ENCODE peak calls at places on chromosomes 4 and X, in nine cellular contexts. One of them, this sample, is unnamed.

GRCh38 chrX:153628129-153628528 is 18.9 kb upstream of the DUSP9 start:
- DNase-seq in GM12892: no peak
- DNase-seq in Kasumi-1: no peak
- DNase-seq in A172: no peak
- DNase-seq in myocyte: no peak
- DNase-seq in GM12865: no peak
- DNase-seq in SJCRH30: no peak
- DNase-seq in stimulated activated CD8-positive, alpha-beta memory T cell treated with anti-CD3 and anti-CD28 coated beads, Interleukin-7, amount 100 ng/mL, for 1 hour: no peak
- DNase-seq in AML-193: no peak
- DNase-seq in this sample: peak

GRCh38 chr4:47017494-47017893 is 13.9 kb upstream of the GABRB1 start:
- DNase-seq in GM12892: no peak
- DNase-seq in Kasumi-1: no peak
- DNase-seq in A172: peak
- DNase-seq in myocyte: no peak
- DNase-seq in GM12865: no peak
- DNase-seq in SJCRH30: no peak
- DNase-seq in stimulated activated CD8-positive, alpha-beta memory T cell treated with anti-CD3 and anti-CD28 coated beads, Interleukin-7, amount 100 ng/mL, for 1 hour: no peak
- DNase-seq in AML-193: no peak
- DNase-seq in this sample: no peak

GRCh38 chrX:623599-624323 is 6.8 kb upstream of the SHOX start:
- DNase-seq in GM12892: no peak
- DNase-seq in Kasumi-1: no peak
- DNase-seq in A172: no peak
- DNase-seq in myocyte: no peak
- DNase-seq in GM12865: no peak
- DNase-seq in SJCRH30: peak
- DNase-seq in stimulated activated CD8-positive, alpha-beta memory T cell treated with anti-CD3 and anti-CD28 coated beads, Interleukin-7, amount 100 ng/mL, for 1 hour: no peak
- DNase-seq in AML-193: no peak
- DNase-seq in this sample: no peak

GRCh38 chr4:8547912-8548730 is 32.1 kb upstream of the GPR78 start:
- DNase-seq in GM12892: peak
- DNase-seq in Kasumi-1: no peak
- DNase-seq in A172: no peak
- DNase-seq in myocyte: no peak
- DNase-seq in GM12865: no peak
- DNase-seq in SJCRH30: no peak
- DNase-seq in stimulated activated CD8-positive, alpha-beta memory T cell treated with anti-CD3 and anti-CD28 coated beads, Interleukin-7, amount 100 ng/mL, for 1 hour: no peak
- DNase-seq in AML-193: no peak
- DNase-seq in this sample: no peak

GRCh38 chrX:129525162-129525561 is 1.9 kb upstream of the SMARCA1 start:
- DNase-seq in GM12892: no peak
- DNase-seq in Kasumi-1: no peak
- DNase-seq in A172: no peak
- DNase-seq in myocyte: peak
- DNase-seq in GM12865: no peak
- DNase-seq in SJCRH30: no peak
- DNase-seq in stimulated activated CD8-positive, alpha-beta memory T cell treated with anti-CD3 and anti-CD28 coated beads, Interleukin-7, amount 100 ng/mL, for 1 hour: no peak
- DNase-seq in AML-193: no peak
- DNase-seq in this sample: no peak

GRCh38 chr4:188127157-188127874 is 11.9 kb upstream of the TRIML1 start:
- DNase-seq in GM12892: no peak
- DNase-seq in Kasumi-1: no peak
- DNase-seq in A172: peak
- DNase-seq in myocyte: peak
- DNase-seq in GM12865: no peak
- DNase-seq in SJCRH30: no peak
- DNase-seq in stimulated activated CD8-positive, alpha-beta memory T cell treated with anti-CD3 and anti-CD28 coated beads, Interleukin-7, amount 100 ng/mL, for 1 hour: no peak
- DNase-seq in AML-193: no peak
- DNase-seq in this sample: no peak

GRCh38 chr4:72602396-72602795 is 33.4 kb upstream of the ADAMTS3 start:
- DNase-seq in GM12892: no peak
- DNase-seq in Kasumi-1: no peak
- DNase-seq in A172: no peak
- DNase-seq in myocyte: no peak
- DNase-seq in GM12865: no peak
- DNase-seq in SJCRH30: no peak
- DNase-seq in stimulated activated CD8-positive, alpha-beta memory T cell treated with anti-CD3 and anti-CD28 coated beads, Interleukin-7, amount 100 ng/mL, for 1 hour: no peak
- DNase-seq in AML-193: no peak
- DNase-seq in this sample: no peak

GRCh38 chr4:111209706-111210105 is 586.8 kb upstream of the PITX2 start:
- DNase-seq in GM12892: no peak
- DNase-seq in Kasumi-1: no peak
- DNase-seq in A172: peak
- DNase-seq in myocyte: no peak
- DNase-seq in GM12865: no peak
- DNase-seq in SJCRH30: peak
- DNase-seq in stimulated activated CD8-positive, alpha-beta memory T cell treated with anti-CD3 and anti-CD28 coated beads, Interleukin-7, amount 100 ng/mL, for 1 hour: no peak
- DNase-seq in AML-193: no peak
- DNase-seq in this sample: no peak

GRCh38 chr4:133424611-133425010 is 275.5 kb downstream of the PCDH10 start:
- DNase-seq in GM12892: no peak
- DNase-seq in Kasumi-1: no peak
- DNase-seq in A172: no peak
- DNase-seq in myocyte: no peak
- DNase-seq in GM12865: no peak
- DNase-seq in SJCRH30: no peak
- DNase-seq in stimulated activated CD8-positive, alpha-beta memory T cell treated with anti-CD3 and anti-CD28 coated beads, Interleukin-7, amount 100 ng/mL, for 1 hour: no peak
- DNase-seq in AML-193: no peak
- DNase-seq in this sample: no peak

GRCh38 chr4:149292422-149293055 is 523.1 kb downstream of the IQCM start:
- DNase-seq in GM12892: no peak
- DNase-seq in Kasumi-1: no peak
- DNase-seq in A172: no peak
- DNase-seq in myocyte: peak
- DNase-seq in GM12865: no peak
- DNase-seq in SJCRH30: peak
- DNase-seq in stimulated activated CD8-positive, alpha-beta memory T cell treated with anti-CD3 and anti-CD28 coated beads, Interleukin-7, amount 100 ng/mL, for 1 hour: no peak
- DNase-seq in AML-193: no peak
- DNase-seq in this sample: no peak

GRCh38 chr4:186587416-186588018 is 32.1 kb upstream of the MTNR1A start:
- DNase-seq in GM12892: peak
- DNase-seq in Kasumi-1: peak
- DNase-seq in A172: peak
- DNase-seq in myocyte: peak
- DNase-seq in GM12865: peak
- DNase-seq in SJCRH30: peak
- DNase-seq in stimulated activated CD8-positive, alpha-beta memory T cell treated with anti-CD3 and anti-CD28 coated beads, Interleukin-7, amount 100 ng/mL, for 1 hour: no peak
- DNase-seq in AML-193: peak
- DNase-seq in this sample: peak

GRCh38 chr4:148061795-148062194 is 329.9 kb downstream of the ARHGAP10 start:
- DNase-seq in GM12892: no peak
- DNase-seq in Kasumi-1: no peak
- DNase-seq in A172: no peak
- DNase-seq in myocyte: no peak
- DNase-seq in GM12865: no peak
- DNase-seq in SJCRH30: no peak
- DNase-seq in stimulated activated CD8-positive, alpha-beta memory T cell treated with anti-CD3 and anti-CD28 coated beads, Interleukin-7, amount 100 ng/mL, for 1 hour: no peak
- DNase-seq in AML-193: no peak
- DNase-seq in this sample: no peak

GRCh38 chrX:101493225-101493624 is 8.0 kb downstream of the ARMCX4 start:
- DNase-seq in GM12892: no peak
- DNase-seq in Kasumi-1: no peak
- DNase-seq in A172: no peak
- DNase-seq in myocyte: no peak
- DNase-seq in GM12865: no peak
- DNase-seq in SJCRH30: no peak
- DNase-seq in stimulated activated CD8-positive, alpha-beta memory T cell treated with anti-CD3 and anti-CD28 coated beads, Interleukin-7, amount 100 ng/mL, for 1 hour: no peak
- DNase-seq in AML-193: no peak
- DNase-seq in this sample: no peak